ENCODE peak calls at places on chromosome 4, in four cellular contexts. Q is fibroblast of the aortic adventitia, E is posterior cingulate gyrus, V is H9. W is an unnamed sample.

GRCh38 chr4:187283306-187283705 is 559.6 kb upstream of the FAT1 start:
- DNase-seq in Q (no peak), E (no peak), V (no peak), W (no peak)

GRCh38 chr4:106194801-106195200 is 121.2 kb downstream of the TBCK start:
- DNase-seq in Q (no peak), E (no peak), V (no peak), W (no peak)

GRCh38 chr4:108181704-108182103 is 13.0 kb upstream of the LEF1 start:
- DNase-seq in Q (no peak), E (no peak), V (no peak), W (no peak)

GRCh38 chr4:25925486-25926201 is 11.6 kb downstream of the SMIM20 start:
- DNase-seq in Q (peak; percentile 68), E (peak; percentile 64), V (peak; percentile 55), W (peak; percentile 57)

GRCh38 chr4:89024051-89024675 is 32.8 kb downstream of the FAM13A start:
- DNase-seq in Q (peak; percentile 90), E (peak; percentile 9), V (no peak), W (no peak)

GRCh38 chr4:128566688-128567087 is 242.8 kb upstream of the JADE1 start:
- DNase-seq in Q (no peak), E (no peak), V (no peak), W (no peak)

GRCh38 chr4:156695163-156695562 is 276.4 kb downstream of the PDGFC start:
- DNase-seq in Q (no peak), E (peak; percentile 6), V (no peak), W (no peak)

GRCh38 chr4:37666625-37667071 is 19.5 kb downstream of the RELL1 start:
- DNase-seq in Q (peak; percentile 86), E (no peak), V (no peak), W (no peak)

GRCh38 chr4:18198653-18199052 is 177.1 kb upstream of the LCORL start:
- DNase-seq in Q (no peak), E (no peak), V (no peak), W (no peak)

GRCh38 chr4:125325733-125326132 is 11.0 kb downstream of the FAT4 start:
- DNase-seq in Q (no peak), E (no peak), V (no peak), W (no peak)

GRCh38 chr4:113141901-113142346 is 92.5 kb downstream of the ANK2 start:
- DNase-seq in Q (peak; percentile 35), E (no peak), V (no peak), W (no peak)

GRCh38 chr4:71417150-71417549 is 78.3 kb downstream of the SLC4A4 start:
- DNase-seq in Q (no peak), E (no peak), V (no peak), W (no peak)

GRCh38 chr4:41613362-41613761 is 75.4 kb downstream of the LIMCH1 start:
- DNase-seq in Q (no peak), E (peak; percentile 28), V (peak; percentile 53), W (peak; percentile 29)

GRCh38 chr4:121706595-121707021 is 9.8 kb upstream of the ANXA5 start:
- DNase-seq in Q (peak; percentile 59), E (no peak), V (no peak), W (no peak)

GRCh38 chr4:179465131-179465797 is 2023.0 kb upstream of the AGA start:
- DNase-seq in Q (no peak), E (no peak), V (peak; percentile 52), W (peak; percentile 21)

GRCh38 chr4:168537086-168537485 is 40.2 kb downstream of the PALLD start:
- DNase-seq in Q (no peak), E (no peak), V (no peak), W (no peak)

GRCh38 chr4:26912810-26913209 is 52.2 kb downstream of the STIM2 start:
- DNase-seq in Q (no peak), E (no peak), V (no peak), W (no peak)

GRCh38 chr4:182103614-182104319 is 139.4 kb upstream of the TENM3 start:
- DNase-seq in Q (no peak), E (no peak), V (no peak), W (no peak)

GRCh38 chr4:26530094-26530493 is 39.8 kb upstream of the CCKAR start:
- DNase-seq in Q (no peak), E (no peak), V (no peak), W (no peak)

GRCh38 chr4:2298548-2298991 is 36.7 kb upstream of the MXD4 start:
- DNase-seq in Q (no peak), E (no peak), V (no peak), W (no peak)

GRCh38 chr4:187251896-187252295 is 528.2 kb upstream of the FAT1 start:
- DNase-seq in Q (no peak), E (no peak), V (no peak), W (no peak)

GRCh38 chr4:77827343-77827742 is 8.2 kb upstream of the CNOT6L start:
- DNase-seq in Q (no peak), E (no peak), V (no peak), W (no peak)

GRCh38 chr4:111537861-111538260 is 607.4 kb upstream of the FAM241A start:
- DNase-seq in Q (no peak), E (no peak), V (no peak), W (no peak)

GRCh38 chr4:21083413-21083812 is 383.2 kb downstream of the PACRGL start:
- DNase-seq in Q (no peak), E (no peak), V (no peak), W (no peak)

GRCh38 chr4:7466904-7467303 is 32.2 kb upstream of the PSAPL1 start:
- DNase-seq in Q (no peak), E (peak; percentile 68), V (no peak), W (no peak)

GRCh38 chr4:38161208-38162113 is 201.3 kb downstream of the PTTG2 start:
- DNase-seq in Q (no peak), E (no peak), V (no peak), W (no peak)

GRCh38 chr4:26032572-26033320 is 118.7 kb downstream of the SMIM20 start:
- DNase-seq in Q (peak; percentile 95), E (no peak), V (no peak), W (no peak)

GRCh38 chr4:169975131-169975836 is 50.9 kb downstream of the MFAP3L start:
- DNase-seq in Q (no peak), E (no peak), V (no peak), W (no peak)

GRCh38 chr4:87896020-87896621 is 63.4 kb downstream of the MEPE start:
- DNase-seq in Q (peak; percentile 70), E (no peak), V (peak; percentile 67), W (no peak)

GRCh38 chr4:73609688-73610087 is 10.5 kb downstream of the RASSF6 start:
- DNase-seq in Q (peak; percentile 72), E (no peak), V (no peak), W (no peak)

GRCh38 chr4:112361181-112361791 is 64.1 kb downstream of the ALPK1 start:
- DNase-seq in Q (peak; percentile 7), E (no peak), V (peak; percentile 92), W (peak; percentile 69)

GRCh38 chr4:1137850-1138249 is 24.5 kb upstream of the RNF212 start:
- DNase-seq in Q (peak; percentile 11), E (no peak), V (no peak), W (no peak)

GRCh38 chr4:125243835-125244397 is 70.8 kb upstream of the FAT4 start:
- DNase-seq in Q (peak; percentile 17), E (no peak), V (no peak), W (no peak)

GRCh38 chr4:84750260-84750955 is 167.5 kb downstream of the CDS1 start:
- DNase-seq in Q (peak; percentile 74), E (no peak), V (no peak), W (no peak)

GRCh38 chr4:8099981-8100464 is 58.6 kb downstream of the ABLIM2 start:
- DNase-seq in Q (peak; percentile 4), E (no peak), V (no peak), W (no peak)

GRCh38 chr4:85478576-85478975 is 3.6 kb downstream of the ARHGAP24 start:
- DNase-seq in Q (peak; percentile 76), E (no peak), V (no peak), W (no peak)